ENCODE peak calls at places on chromosomes 6 and 20, in nine cellular contexts. A, H, G, K, E, O, S, R and B are unnamed samples.

GRCh38 chr6:14211596-14211961 is 94.0 kb downstream of the CD83 start:
- DNase-seq in A (peak; percentile 54), H (no peak), G (peak; percentile 43), K (no peak), E (peak; percentile 68), O (peak; percentile 9), S (peak; percentile 29), R (no peak), B (peak; percentile 60)

GRCh38 chr6:35385457-35386202 is 43.3 kb downstream of the PPARD start:
- DNase-seq in A (no peak), H (no peak), G (no peak), K (no peak), E (no peak), O (no peak), S (no peak), R (no peak), B (peak; percentile 19)

GRCh38 chr6:43849844-43850243 is 79.8 kb downstream of the VEGFA start:
- DNase-seq in A (no peak), H (no peak), G (no peak), K (no peak), E (no peak), O (no peak), S (no peak), R (no peak), B (no peak)

GRCh38 chr6:110523461-110524021 is 47.1 kb upstream of the SLC22A16 start:
- DNase-seq in A (no peak), H (no peak), G (no peak), K (peak; percentile 49), E (no peak), O (no peak), S (no peak), R (no peak), B (no peak)

GRCh38 chr20:34111057-34111711 is 859 bp downstream of the EIF2S2 start:
- DNase-seq in A (peak; percentile 28), H (peak; percentile 24), G (peak; percentile 39), K (no peak), E (no peak), O (no peak), S (peak; percentile 34), R (peak; percentile 17), B (no peak)

GRCh38 chr20:23143098-23143497 is 57.0 kb upstream of the CD93 start:
- DNase-seq in A (peak; percentile 24), H (no peak), G (peak; percentile 80), K (peak; percentile 92), E (peak; percentile 74), O (no peak), S (peak; percentile 75), R (peak; percentile 37), B (no peak)

GRCh38 chr6:145275787-145276186 is 459.5 kb downstream of the EPM2A start:
- DNase-seq in A (no peak), H (no peak), G (no peak), K (no peak), E (no peak), O (no peak), S (no peak), R (no peak), B (no peak)

GRCh38 chr6:71194730-71195129 is 93.9 kb upstream of the OGFRL1 start:
- DNase-seq in A (no peak), H (no peak), G (no peak), K (peak; percentile 54), E (no peak), O (no peak), S (peak; percentile 58), R (no peak), B (no peak)

GRCh38 chr20:25389381-25389857 is 1.2 kb downstream of the ABHD12 start:
- DNase-seq in A (peak; percentile 30), H (no peak), G (no peak), K (peak; percentile 19), E (no peak), O (peak; percentile 3), S (peak; percentile 39), R (no peak), B (no peak)

GRCh38 chr20:33687993-33688937 is 2.1 kb upstream of the E2F1 start:
- DNase-seq in A (no peak), H (no peak), G (no peak), K (peak; percentile 45), E (no peak), O (no peak), S (no peak), R (no peak), B (no peak)

GRCh38 chr6:3808759-3809514 is 40.2 kb upstream of the FAM50B start:
- DNase-seq in A (peak; percentile 42), H (no peak), G (no peak), K (peak; percentile 97), E (no peak), O (no peak), S (peak; percentile 94), R (peak; percentile 77), B (peak; percentile 44)

GRCh38 chr6:149362289-149362688 is 37.8 kb upstream of the SUMO4 start:
- DNase-seq in A (no peak), H (no peak), G (no peak), K (no peak), E (no peak), O (no peak), S (no peak), R (no peak), B (no peak)

GRCh38 chr20:62627901-62628612 is 14.2 kb upstream of the SLCO4A1 start:
- DNase-seq in A (no peak), H (no peak), G (no peak), K (peak; percentile 47), E (no peak), O (no peak), S (no peak), R (no peak), B (no peak)

GRCh38 chr6:2534406-2535139 is 216.1 kb downstream of the MYLK4 start:
- DNase-seq in A (no peak), H (no peak), G (no peak), K (peak; percentile 12), E (no peak), O (no peak), S (no peak), R (no peak), B (no peak)

GRCh38 chr6:135812085-135812526 is 39.4 kb upstream of the PDE7B start:
- DNase-seq in A (no peak), H (no peak), G (no peak), K (peak; percentile 68), E (no peak), O (no peak), S (no peak), R (no peak), B (peak; percentile 26)

GRCh38 chr6:135300576-135300975 is 119.5 kb downstream of the MYB start:
- DNase-seq in A (no peak), H (no peak), G (no peak), K (no peak), E (no peak), O (no peak), S (no peak), R (no peak), B (no peak)

GRCh38 chr6:169252805-169253189 is 849 bp downstream of the THBS2 start:
- DNase-seq in A (no peak), H (no peak), G (no peak), K (no peak), E (no peak), O (no peak), S (no peak), R (no peak), B (no peak)

GRCh38 chr6:132333639-132334516 is 67.4 kb downstream of the MOXD1 start:
- DNase-seq in A (no peak), H (no peak), G (no peak), K (peak; percentile 97), E (peak; percentile 40), O (no peak), S (peak; percentile 72), R (peak; percentile 79), B (no peak)

GRCh38 chr6:103826209-103826608 is 1033.5 kb downstream of the HACE1 start:
- DNase-seq in A (no peak), H (no peak), G (no peak), K (no peak), E (no peak), O (no peak), S (no peak), R (no peak), B (no peak)

GRCh38 chr6:139135578-139136545 is 982 bp downstream of the HECA start:
- DNase-seq in A (peak; percentile 51), H (peak; percentile 61), G (peak; percentile 82), K (peak; percentile 34), E (peak; percentile 82), O (peak; percentile 42), S (peak; percentile 51), R (no peak), B (peak; percentile 78)

GRCh38 chr6:145069966-145070365 is 665.4 kb downstream of the EPM2A start:
- DNase-seq in A (no peak), H (no peak), G (no peak), K (no peak), E (no peak), O (no peak), S (no peak), R (no peak), B (no peak)

GRCh38 chr6:122014961-122015360 is 384.5 kb upstream of the HSF2 start:
- DNase-seq in A (no peak), H (no peak), G (no peak), K (peak; percentile 29), E (no peak), O (no peak), S (peak; percentile 7), R (no peak), B (no peak)

GRCh38 chr20:10508060-10508459 is 73.0 kb downstream of the SLX4IP start:
- DNase-seq in A (no peak), H (no peak), G (no peak), K (no peak), E (no peak), O (no peak), S (no peak), R (peak; percentile 88), B (no peak)

GRCh38 chr6:6908116-6908515 is 199.6 kb upstream of the RREB1 start:
- DNase-seq in A (no peak), H (no peak), G (no peak), K (no peak), E (no peak), O (no peak), S (no peak), R (no peak), B (no peak)

GRCh38 chr6:133502451-133503259 is 261.5 kb downstream of the EYA4 start:
- DNase-seq in A (no peak), H (no peak), G (no peak), K (peak; percentile 34), E (no peak), O (no peak), S (peak; percentile 68), R (no peak), B (no peak)

GRCh38 chr6:105363100-105363754 is 39.7 kb downstream of the PREP start:
- DNase-seq in A (no peak), H (no peak), G (no peak), K (no peak), E (no peak), O (no peak), S (no peak), R (no peak), B (no peak)